ENCODE peak calls at places on chromosomes 5 and 9, in four cellular contexts. R, N, Q and B are unnamed samples.

GRCh38 chr9:86732514-86732913 is 214.8 kb downstream of the GAS1 start:
- DNase-seq in R (no peak), Q (no peak), N (no peak), B (no peak)

GRCh38 chr5:68087866-68088265 is 127.7 kb upstream of the PIK3R1 start:
- DNase-seq in N (no peak), R (no peak), Q (no peak), B (no peak)

GRCh38 chr5:172149073-172149472 is 39.0 kb downstream of the STK10 start:
- DNase-seq in N (peak), Q (no peak), R (no peak), B (no peak)

GRCh38 chr5:177369050-177369912 is 11.6 kb downstream of the RGS14 start:
- DNase-seq in Q (peak), N (no peak), R (no peak), B (peak)

GRCh38 chr5:93595420-93596136 is 12.6 kb downstream of the NR2F1 start:
- DNase-seq in N (no peak), Q (no peak), R (no peak), B (no peak)

GRCh38 chr9:83956288-83957028 is 23.6 kb downstream of the HNRNPK start:
- DNase-seq in N (peak), Q (peak), R (peak), B (peak)

GRCh38 chr5:59099270-59099994 is 516.6 kb downstream of the RAB3C start:
- DNase-seq in R (no peak), Q (peak), N (no peak), B (no peak)

GRCh38 chr5:137415231-137415681 is 83.9 kb downstream of the SPOCK1 start:
- DNase-seq in R (no peak), Q (no peak), N (no peak), B (no peak)

GRCh38 chr9:132609184-132609583 is 26.8 kb downstream of the BARHL1 start:
- DNase-seq in R (no peak), Q (no peak), N (no peak), B (peak)

GRCh38 chr5:137580030-137580429 is 80.9 kb upstream of the SPOCK1 start:
- DNase-seq in Q (no peak), N (no peak), R (no peak), B (no peak)

GRCh38 chr5:109352475-109352874 is 57.3 kb downstream of the PJA2 start:
- DNase-seq in N (no peak), R (no peak), Q (no peak), B (no peak)